ENCODE peak calls at places on chromosomes 12 and 14, in eight cellular contexts. T is HepG2, E is ovary, F is tibial nerve, H is transverse colon, X is stomach, N is sigmoid colon, P is suprapubic skin. B is an unnamed sample.

GRCh38 chr14:92844220-92844619 is 50.1 kb downstream of the GOLGA5 start:
- DNase-seq in F (no peak), H (no peak), E (no peak), X (no peak), T (no peak), N (no peak), P (no peak), B (no peak)

GRCh38 chr12:6197996-6198395 is 2.2 kb upstream of the CD9 start:
- DNase-seq in X (no peak), T (no peak), E (no peak), F (no peak), H (no peak), P (peak; percentile 54), N (no peak), B (no peak)

GRCh38 chr12:104641862-104642261 is 185.1 kb downstream of the CHST11 start:
- DNase-seq in T (no peak), E (no peak), X (no peak), H (peak; percentile 35), N (no peak), P (no peak), F (peak; percentile 24), B (no peak)

GRCh38 chr12:130953783-130954543 is at the start of gene ADGRD1:
- DNase-seq in P (no peak), T (no peak), X (peak; percentile 49), F (peak; percentile 87), H (peak; percentile 45), N (peak; percentile 93), E (peak; percentile 69), B (no peak)

GRCh38 chr12:6826734-6827436 is 1.3 kb upstream of the P3H3 start:
- DNase-seq in H (no peak), X (no peak), E (peak; percentile 42), N (no peak), T (no peak), F (no peak), P (peak; percentile 65), B (no peak)

GRCh38 chr12:94753071-94753779 is 102.9 kb upstream of the TMCC3 start:
- DNase-seq in N (no peak), X (no peak), F (no peak), H (no peak), E (peak; percentile 40), T (no peak), P (no peak), B (no peak)

GRCh38 chr12:123671876-123672275 is 963 bp downstream of the TCTN2 start:
- DNase-seq in N (no peak), F (no peak), E (no peak), P (no peak), T (no peak), X (no peak), H (no peak), B (no peak)

GRCh38 chr12:69645031-69645430 is 34.3 kb upstream of the LRRC10 start:
- DNase-seq in H (no peak), P (no peak), F (no peak), T (no peak), X (no peak), N (no peak), E (no peak), B (no peak)

GRCh38 chr12:2295941-2296461 is 243.2 kb downstream of the CACNA1C start:
- DNase-seq in E (no peak), N (peak; percentile 12), T (no peak), X (no peak), H (no peak), P (no peak), F (no peak), B (no peak)

GRCh38 chr14:95295600-95296376 is 23.9 kb downstream of the CLMN start:
- DNase-seq in F (no peak), X (no peak), E (no peak), H (no peak), N (no peak), T (peak; percentile 86), P (no peak), B (no peak)

DNA sequence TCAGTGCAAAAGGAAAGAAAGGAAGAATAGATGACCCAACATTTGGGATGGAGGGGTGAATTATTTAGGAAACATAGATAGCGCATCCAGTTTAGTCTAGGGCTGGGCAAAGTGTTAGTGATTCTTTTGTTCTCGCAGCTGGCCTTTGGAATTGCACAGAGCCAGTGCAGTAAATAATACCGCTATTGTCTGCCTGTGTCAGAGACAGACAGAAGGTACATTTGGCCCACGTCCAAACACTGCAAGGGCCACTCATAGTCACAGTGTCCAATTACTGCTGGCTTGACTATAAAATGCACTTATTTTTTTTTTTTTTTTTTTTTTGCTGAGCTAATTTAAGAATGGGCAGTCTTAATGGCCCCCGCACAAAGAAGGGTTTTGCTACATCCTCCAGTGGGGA is 638.6 kb downstream of the BCL11B start:
- DNase-seq in X (no peak), P (no peak), F (no peak), T (peak; percentile 7), N (no peak), E (no peak), H (peak; percentile 8), B (no peak)
- TF ChIP-seq EP300 in X (no peak), P (no peak), F (no peak), T (no peak), N (no peak), E (no peak), H (no peak), B (no peak)

DNA sequence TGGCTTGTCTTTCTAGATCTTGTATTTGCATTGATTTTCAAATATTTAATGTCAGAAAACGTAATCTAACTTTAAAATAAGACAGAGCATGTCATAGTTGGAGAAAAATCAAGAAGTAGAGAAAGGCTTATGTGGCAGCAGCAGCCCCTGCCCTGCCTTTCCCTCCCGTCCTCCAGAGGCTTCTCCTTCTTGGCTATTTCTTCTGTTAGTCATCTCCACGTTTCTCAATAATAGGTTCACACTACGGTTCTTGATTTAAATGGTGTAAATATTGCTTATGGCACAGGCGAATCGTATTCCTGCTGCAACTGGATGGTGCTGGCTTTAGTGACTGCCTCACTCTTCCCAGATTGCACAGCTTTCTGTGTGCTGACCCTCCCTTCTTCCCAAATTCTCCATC is 42.8 kb downstream of the SLC8B1 start:
- DNase-seq in E (no peak), H (no peak), F (no peak), P (no peak), X (no peak), N (no peak), T (no peak), B (no peak)
- H3K36me3 ChIP-seq in E (no peaks in the 10 kb centered on the region), H (peaks cover 66% of the 10 kb centered on the region), F (peaks cover 14% of the 10 kb centered on the region), P (peaks cover 97% of the 10 kb centered on the region), X (peaks cover 100% of the 10 kb centered on the region), N (peaks cover 98% of the 10 kb centered on the region), T (peaks cover 15% of the 10 kb centered on the region), B (peaks cover 55% of the 10 kb centered on the region)

GRCh38 chr12:24919346-24920001 is 29.4 kb downstream of the BCAT1 start:
- DNase-seq in E (no peak), F (no peak), T (no peak), X (no peak), N (no peak), H (no peak), P (no peak), B (no peak)
- TF ChIP-seq EP300 in E (no peak), F (no peak), T (no peak), X (no peak), N (no peak), H (no peak), P (no peak), B (no peak)

GRCh38 chr12:113322353-113322752 is 12.6 kb downstream of the SLC8B1 start:
- DNase-seq in F (no peak), H (no peak), E (no peak), X (no peak), N (no peak), T (no peak), P (no peak), B (no peak)
- H3K36me3 ChIP-seq in F (peaks cover 9% of the 10 kb centered on the region), H (peaks cover 7% of the 10 kb centered on the region), E (no peaks in the 10 kb centered on the region), X (peaks cover 64% of the 10 kb centered on the region), N (peaks cover 46% of the 10 kb centered on the region), T (peaks cover 7% of the 10 kb centered on the region), P (peaks cover 47% of the 10 kb centered on the region), B (peaks cover 51% of the 10 kb centered on the region)

GRCh38 chr14:20493634-20494033 is 11.7 kb upstream of the RNASE10 start:
- DNase-seq in H (no peak), X (no peak), E (no peak), N (no peak), F (no peak), P (no peak), T (no peak), B (no peak)

GRCh38 chr14:20499108-20499507 is 6.2 kb upstream of the RNASE10 start:
- DNase-seq in X (no peak), H (no peak), E (no peak), T (no peak), F (no peak), N (no peak), P (no peak), B (no peak)

GRCh38 chr14:20498622-20499021 is 6.7 kb upstream of the RNASE10 start:
- DNase-seq in F (no peak), E (no peak), H (no peak), T (no peak), N (no peak), X (no peak), P (no peak), B (no peak)

GRCh38 chr14:20492486-20492885 is 12.9 kb upstream of the RNASE10 start:
- DNase-seq in X (no peak), E (no peak), H (no peak), T (no peak), N (no peak), P (no peak), F (no peak), B (no peak)

GRCh38 chr14:20494935-20495766 is 10.2 kb upstream of the RNASE10 start:
- DNase-seq in P (no peak), T (no peak), E (no peak), N (no peak), H (no peak), X (no peak), F (no peak), B (no peak)
- TF ChIP-seq EP300 in P (no peak), T (no peak), E (no peak), N (no peak), H (no peak), X (no peak), F (no peak), B (no peak)

GRCh38 chr12:117165342-117165741 is 24.9 kb downstream of the FBXO21 start:
- DNase-seq in N (no peak), H (no peak), E (no peak), X (peak; percentile 72), F (no peak), T (no peak), P (no peak), B (no peak)

GRCh38 chr12:117162167-117162539 is 28.1 kb downstream of the FBXO21 start:
- DNase-seq in T (no peak), F (no peak), X (no peak), N (no peak), P (no peak), E (no peak), H (no peak), B (no peak)

GRCh38 chr12:117161460-117162166 is 28.7 kb downstream of the FBXO21 start:
- DNase-seq in X (no peak), H (no peak), T (no peak), F (no peak), P (no peak), E (no peak), N (no peak), B (no peak)

GRCh38 chr12:117159674-117160073 is 30.6 kb downstream of the FBXO21 start:
- DNase-seq in E (no peak), X (no peak), F (no peak), P (no peak), T (no peak), H (no peak), N (no peak), B (no peak)

GRCh38 chr12:117162649-117163048 is 27.6 kb downstream of the FBXO21 start:
- DNase-seq in E (no peak), H (no peak), N (no peak), P (no peak), T (no peak), X (no peak), F (no peak), B (no peak)
- H3K36me3 ChIP-seq in E (no peaks in the 10 kb centered on the region), H (peaks cover 68% of the 10 kb centered on the region), N (peaks cover 100% of the 10 kb centered on the region), P (peaks cover 94% of the 10 kb centered on the region), T (peaks cover 91% of the 10 kb centered on the region), X (peaks cover 100% of the 10 kb centered on the region), F (peaks cover 36% of the 10 kb centered on the region), B (peaks cover 100% of the 10 kb centered on the region)